ENCODE peak calls at places on chromosomes 2 and 18, in four cellular contexts. A, O, H and U are unnamed samples.

GRCh38 chr2:147182260-147182659 is 662.6 kb upstream of the ACVR2A start:
- DNase-seq in O (peak), H (no peak), A (no peak), U (peak)

GRCh38 chr2:225937625-225938024 is 538.1 kb downstream of the NYAP2 start:
- DNase-seq in O (no peak), A (no peak), H (no peak), U (no peak)

GRCh38 chr2:233244818-233245217 is 6.7 kb upstream of the ATG16L1 start:
- DNase-seq in A (no peak), O (no peak), H (no peak), U (no peak)

GRCh38 chr2:142131016-142131714 is at the start of gene LRP1B:
- DNase-seq in H (peak), O (no peak), A (peak), U (no peak)

GRCh38 chr2:100257939-100258338 is 64.4 kb downstream of the LONRF2 start:
- DNase-seq in A (peak), H (no peak), O (no peak), U (no peak)

GRCh38 chr2:27370816-27371620 is 602 bp downstream of the SNX17 start:
- DNase-seq in O (no peak), A (no peak), H (no peak), U (peak)

GRCh38 chr2:181984060-181984459 is 1.6 kb upstream of the PPP1R1C start:
- DNase-seq in A (no peak), H (no peak), O (no peak), U (no peak)

GRCh38 chr18:75220786-75221355 is 10.3 kb downstream of the TSHZ1 start:
- DNase-seq in A (peak), H (no peak), O (no peak), U (no peak)

GRCh38 chr2:217642944-217643343 is 359.9 kb downstream of the TNS1 start:
- DNase-seq in H (no peak), O (no peak), A (no peak), U (no peak)

GRCh38 chr18:34643982-34644381 is 66.1 kb upstream of the DTNA start:
- DNase-seq in O (no peak), A (no peak), H (no peak), U (no peak)

GRCh38 chr2:42281682-42282081 is 79.3 kb downstream of the COX7A2L start:
- DNase-seq in A (no peak), H (no peak), O (no peak), U (no peak)

GRCh38 chr2:231037731-231038482 is 584 bp downstream of the C2orf72 start:
- DNase-seq in H (no peak), A (no peak), O (no peak), U (no peak)

GRCh38 chr2:189559579-189560272 is 20.9 kb downstream of the SLC40A1 start:
- DNase-seq in O (no peak), H (no peak), A (no peak), U (no peak)

GRCh38 chr2:58449286-58450010 is 208.3 kb upstream of the FANCL start:
- DNase-seq in A (no peak), O (no peak), H (no peak), U (no peak)

GRCh38 chr2:239928457-239929350 is 96.4 kb downstream of the NDUFA10 start:
- DNase-seq in H (no peak), O (peak), A (peak), U (no peak)

GRCh38 chr2:207253946-207254345 is 88.2 kb upstream of the KLF7 start:
- DNase-seq in A (no peak), O (no peak), H (no peak), U (no peak)

GRCh38 chr2:229818230-229818629 is 103.6 kb downstream of the TRIP12 start:
- DNase-seq in A (no peak), O (no peak), H (no peak), U (no peak)